ENCODE peak calls at places on chromosomes 4 and X, in six cellular contexts. S is GM23248, Y is SK-N-MC, M is GM12878, Z is keratinocyte, N is H1. L is an unnamed sample.

GRCh38 chr4:156790866-156791265 is 180.7 kb downstream of the PDGFC start:
- DNase-seq in S (peak), M (no peak), Z (no peak), Y (no peak), N (no peak), L (no peak)

GRCh38 chr4:95898226-95898625 is 58.3 kb downstream of the PDHA2 start:
- DNase-seq in S (no peak), N (no peak), M (no peak), Y (no peak), Z (no peak), L (no peak)

GRCh38 chr4:3297066-3297859 is 4.4 kb downstream of the RGS12 start:
- DNase-seq in S (no peak), N (peak), M (no peak), Z (no peak), Y (no peak), L (no peak)

GRCh38 chr4:131488772-131489171 is 1660.3 kb upstream of the PCDH10 start:
- DNase-seq in S (no peak), M (no peak), Z (no peak), Y (no peak), N (no peak), L (no peak)

GRCh38 chr4:40482985-40483647 is 146.5 kb downstream of the RBM47 start:
- DNase-seq in M (no peak), N (no peak), S (no peak), Y (no peak), Z (no peak), L (no peak)

GRCh38 chr4:115159141-115159540 is 45.7 kb upstream of the NDST4 start:
- DNase-seq in Z (no peak), S (peak), M (no peak), Y (no peak), N (no peak), L (no peak)

GRCh38 chrX:48493890-48494364 is 14.9 kb upstream of the PORCN start:
- DNase-seq in N (peak), M (no peak), Z (no peak), Y (no peak), S (peak), L (peak)

GRCh38 chr4:168648929-168649328 is 152.1 kb downstream of the PALLD start:
- DNase-seq in M (no peak), S (peak), Z (no peak), N (no peak), Y (no peak), L (no peak)

GRCh38 chr4:55397521-55398321 is 2.0 kb downstream of the TMEM165 start:
- DNase-seq in Y (no peak), M (no peak), N (no peak), S (peak), Z (no peak), L (peak)

GRCh38 chr4:87910795-87911194 is 64.7 kb upstream of the SPP1 start:
- DNase-seq in Y (no peak), S (no peak), N (no peak), Z (no peak), M (no peak), L (no peak)

GRCh38 chrX:79630033-79631009 is 263.2 kb upstream of the ITM2A start:
- DNase-seq in N (no peak), Z (no peak), Y (no peak), M (peak), S (no peak), L (peak)

GRCh38 chr4:26175016-26175786 is 145.6 kb upstream of the RBPJ start:
- DNase-seq in M (peak), Z (no peak), N (no peak), S (no peak), Y (no peak), L (no peak)

GRCh38 chr4:159227984-159228383 is 125.1 kb downstream of the RAPGEF2 start:
- DNase-seq in Z (peak), S (peak), Y (no peak), N (no peak), M (no peak), L (no peak)

GRCh38 chr4:120111745-120112144 is 45.1 kb upstream of the MAD2L1 start:
- DNase-seq in Y (no peak), N (no peak), M (no peak), Z (no peak), S (no peak), L (no peak)
- H3K4me3 ChIP-seq in Y (no peak), N (no peak), M (no peak), Z (no peak), S (no peak), L (no peak)

GRCh38 chr4:141254326-141254725 is 33.6 kb downstream of the ZNF330 start:
- DNase-seq in Y (no peak), M (no peak), S (no peak), Z (no peak), N (no peak), L (no peak)
- H3K9ac ChIP-seq in Y (no peak), M (no peak), S (no peak), Z (no peak), N (no peak), L (no peak)

GRCh38 chr4:153634737-153635353 is 49.2 kb upstream of the TLR2 start:
- DNase-seq in S (peak), M (no peak), Z (no peak), Y (no peak), N (no peak), L (peak)
- TF ChIP-seq EZH2 in S (no peak), M (no peak), Z (no peak), Y (no peak), N (no peak), L (no peak)

DNA sequence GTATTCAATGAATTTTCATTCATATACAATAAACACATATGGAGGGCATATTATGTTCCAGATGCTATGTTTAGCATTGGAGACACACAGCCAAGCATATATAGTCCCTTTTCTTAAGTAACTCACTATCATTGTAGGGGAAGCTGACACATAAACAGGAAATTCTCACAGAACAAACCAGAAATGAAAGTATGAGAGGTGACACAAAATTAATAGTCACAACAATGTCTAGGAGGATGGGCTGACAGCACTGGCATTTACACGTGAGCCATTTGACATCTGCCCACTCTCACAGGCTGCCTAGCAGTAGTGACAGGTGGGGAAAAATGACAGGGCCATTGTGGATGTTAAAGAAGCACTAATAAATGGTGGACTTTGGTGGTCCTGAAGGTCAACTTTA is 2.6 kb upstream of the CNOT6L start:
- DNase-seq in M (no peak), N (no peak), Y (no peak), S (no peak), Z (no peak), L (peak)
- H3K4me3 ChIP-seq in M (no peak), N (no peak), Y (no peak), S (no peak), Z (no peak), L (peak)

DNA sequence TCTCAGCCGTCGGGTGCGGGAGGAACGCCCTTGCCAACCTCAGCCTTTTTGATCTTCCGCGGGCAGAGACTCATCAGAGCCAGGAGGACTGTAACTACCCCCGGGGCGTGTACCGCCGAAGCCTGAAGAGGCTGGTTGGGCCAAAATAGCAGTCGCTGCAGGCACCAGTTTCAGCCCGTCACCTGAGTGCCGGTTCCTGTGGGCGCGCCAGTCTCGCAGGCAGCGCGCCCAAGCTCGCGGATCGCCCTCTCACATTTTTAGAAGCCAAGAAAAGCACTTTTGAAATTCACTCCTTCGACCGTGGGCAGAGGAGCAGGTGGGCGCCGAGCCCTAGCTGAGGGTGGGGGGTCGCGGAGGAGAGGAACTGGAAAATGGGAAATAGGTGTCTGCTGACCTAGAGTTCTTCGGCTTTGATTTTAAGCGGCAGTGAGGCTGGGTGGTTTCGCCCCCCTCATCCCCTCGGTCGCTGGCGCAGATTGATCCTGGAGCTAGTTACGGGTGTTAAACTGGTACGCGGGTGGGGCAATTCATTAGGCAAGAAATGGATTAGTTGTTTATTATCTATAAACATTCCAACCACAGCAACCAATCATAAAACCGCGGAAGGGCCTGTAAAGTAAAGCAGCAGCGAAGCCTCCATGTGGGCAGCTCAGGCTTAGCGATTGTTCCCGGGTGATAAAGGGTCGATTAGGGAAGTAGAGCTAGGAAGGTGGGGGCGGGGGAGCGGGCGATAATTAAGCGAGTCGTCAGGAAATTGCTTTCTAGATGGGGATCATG is 69.2 kb downstream of the FBXO8 start:
- DNase-seq in Y (no peak), M (no peak), S (peak), N (peak), Z (no peak), L (no peak)
- H3K9ac ChIP-seq in Y (no peak), M (no peak), S (no peak), N (peak), Z (peak), L (no peak)

GRCh38 chr4:6125103-6125651 is 75.2 kb downstream of the JAKMIP1 start:
- DNase-seq in Z (no peak), S (no peak), N (no peak), M (no peak), Y (no peak), L (no peak)
- TF ChIP-seq EZH2 in Z (no peak), S (no peak), N (no peak), M (no peak), Y (no peak), L (no peak)

GRCh38 chr4:52376107-52376704 is 282.9 kb downstream of the USP46 start:
- DNase-seq in S (peak), Z (no peak), N (no peak), M (no peak), Y (peak), L (peak)
- H3K4me3 ChIP-seq in S (no peak), Z (no peak), N (no peak), M (no peak), Y (no peak), L (no peak)

GRCh38 chr4:142262956-142263355 is 583.1 kb downstream of the INPP4B start:
- DNase-seq in Z (no peak), Y (no peak), S (no peak), M (no peak), N (no peak), L (no peak)

GRCh38 chr4:142265536-142265935 is 580.6 kb downstream of the INPP4B start:
- DNase-seq in S (peak), Y (no peak), Z (no peak), N (no peak), M (no peak), L (no peak)

GRCh38 chr4:142264961-142265360 is 581.1 kb downstream of the INPP4B start:
- DNase-seq in N (no peak), S (peak), M (no peak), Z (no peak), Y (no peak), L (no peak)

GRCh38 chr4:142267101-142267500 is 579.0 kb downstream of the INPP4B start:
- DNase-seq in Y (no peak), Z (no peak), S (no peak), N (no peak), M (no peak), L (no peak)

GRCh38 chr4:142265946-142266345 is 580.2 kb downstream of the INPP4B start:
- DNase-seq in S (no peak), N (no peak), Z (no peak), Y (no peak), M (no peak), L (no peak)
- H3K9ac ChIP-seq in S (no peak), N (no peak), Z (no peak), Y (no peak), M (no peak), L (no peak)

L was measured in MM.1S.